ENCODE peak calls at places on chromosomes 16 and 17, in eight cellular contexts. T is GM13977; R is nephron progenitor cell; O is astrocyte of the cerebellum; E is activated CD8-positive, alpha-beta T cell treated with anti-CD3 and anti-CD28 coated beads for 36 hours; V is CD8-positive, alpha-beta T cell; G is kidney glomerular epithelial cell; L is fibroblast of the conjunctiva. X is an unnamed sample.

GRCh38 chr17:58156839-58157803 is 8.9 kb downstream of the OR4D1 start:
- DNase-seq in T (peak), R (peak), O (no peak), E (peak), V (peak), G (no peak), L (no peak), X (no peak)

GRCh38 chr16:58651965-58652348 is 22.3 kb upstream of the CNOT1 start:
- DNase-seq in T (no peak), R (no peak), O (no peak), E (no peak), V (no peak), G (no peak), L (no peak), X (no peak)

GRCh38 chr16:31428638-31429247 is 583 bp upstream of the COX6A2 start:
- DNase-seq in T (no peak), R (no peak), O (no peak), E (no peak), V (no peak), G (no peak), L (no peak), X (no peak)

GRCh38 chr17:82848022-82848592 is 8.3 kb upstream of the ZNF750 start:
- DNase-seq in T (no peak), R (no peak), O (peak), E (peak), V (peak), G (no peak), L (peak), X (peak)

GRCh38 chr16:85437161-85438052 is 175.7 kb upstream of the GSE1 start:
- DNase-seq in T (no peak), R (no peak), O (no peak), E (no peak), V (no peak), G (no peak), L (peak), X (no peak)

GRCh38 chr17:43877031-43877430 is 30.1 kb downstream of the CD300LG start:
- DNase-seq in T (no peak), R (no peak), O (no peak), E (no peak), V (no peak), G (no peak), L (no peak), X (no peak)

GRCh38 chr17:82050761-82051641 is 610 bp downstream of the RFNG start:
- DNase-seq in T (peak), R (no peak), O (no peak), E (no peak), V (no peak), G (no peak), L (no peak), X (peak)

GRCh38 chr17:59355695-59356323 is 24.4 kb downstream of the YPEL2 start:
- DNase-seq in T (no peak), R (no peak), O (no peak), E (no peak), V (no peak), G (no peak), L (no peak), X (no peak)

GRCh38 chr17:58354541-58355216 is 2.7 kb upstream of the SUPT4H1 start:
- DNase-seq in T (peak), R (no peak), O (no peak), E (no peak), V (no peak), G (no peak), L (no peak), X (no peak)

GRCh38 chr17:78314683-78315354 is 45.1 kb downstream of the SOCS3 start:
- DNase-seq in T (no peak), R (no peak), O (no peak), E (peak), V (no peak), G (no peak), L (no peak), X (no peak)

GRCh38 chr17:67469208-67469980 is 92.3 kb downstream of the PITPNC1 start:
- DNase-seq in T (no peak), R (no peak), O (no peak), E (peak), V (peak), G (peak), L (no peak), X (no peak)

GRCh38 chr17:77924757-77925336 is 33.7 kb upstream of the TNRC6C start:
- DNase-seq in T (no peak), R (peak), O (peak), E (no peak), V (no peak), G (no peak), L (no peak), X (no peak)

GRCh38 chr17:28547096-28547622 is 5.3 kb downstream of the UNC119 start:
- DNase-seq in T (no peak), R (no peak), O (no peak), E (no peak), V (no peak), G (no peak), L (no peak), X (no peak)

GRCh38 chr16:8720080-8720966 is 45.9 kb downstream of the ABAT start:
- DNase-seq in T (no peak), R (peak), O (no peak), E (no peak), V (no peak), G (peak), L (no peak), X (no peak)

GRCh38 chr17:63665527-63666214 is 34.3 kb downstream of the LIMD2 start:
- DNase-seq in T (peak), R (no peak), O (no peak), E (no peak), V (no peak), G (no peak), L (no peak), X (no peak)

GRCh38 chr17:45121055-45121454 is 11.3 kb downstream of the PLCD3 start:
- DNase-seq in T (no peak), R (no peak), O (no peak), E (no peak), V (no peak), G (no peak), L (no peak), X (no peak)

GRCh38 chr17:77675411-77675810 is 283.1 kb upstream of the TNRC6C start:
- DNase-seq in T (no peak), R (no peak), O (no peak), E (no peak), V (no peak), G (no peak), L (no peak), X (no peak)

X was measured in GM04504.